ENCODE peak calls at places on chromosomes 12 and 14, in seven cellular contexts. X is left ventricle myocardium inferior; B is CD4-positive, CD25-positive, alpha-beta regulatory T cell; F is H7; Q is endothelial cell of umbilical vein; U is tibial artery; N is neural progenitor cell. D is an unnamed sample.
A peak's percentile ranks its signal among the peaks of the same experiment; 100 is the strongest.

GRCh38 chr12:19574606-19575005 is 135.3 kb downstream of the AEBP2 start:
- DNase-seq in X (no peak), B (no peak), F (peak; percentile 31), Q (peak; percentile 72), U (no peak), N (no peak), D (no peak)

GRCh38 chr12:62832528-62832927 is 102.4 kb downstream of the PPM1H start:
- DNase-seq in X (no peak), B (no peak), F (no peak), Q (no peak), U (no peak), N (no peak), D (no peak)

GRCh38 chr12:19129486-19130223 is at the start of gene PLEKHA5:
- DNase-seq in X (peak; percentile 81), B (peak; percentile 14), F (peak; percentile 97), Q (peak; percentile 31), U (peak; percentile 83), N (peak; percentile 91), D (peak; percentile 88)

GRCh38 chr12:38155020-38155395 is 161.6 kb upstream of the ALG10B start:
- DNase-seq in X (no peak), B (no peak), F (no peak), Q (no peak), U (peak; percentile 53), N (no peak), D (no peak)

GRCh38 chr14:79426103-79426755 is 785.1 kb downstream of the DIO2 start:
- DNase-seq in X (no peak), B (no peak), F (no peak), Q (no peak), U (no peak), N (no peak), D (no peak)

GRCh38 chr14:80678436-80678835 is 263.1 kb downstream of the CEP128 start:
- DNase-seq in X (no peak), B (no peak), F (no peak), Q (no peak), U (no peak), N (peak; percentile 2), D (no peak)

GRCh38 chr12:23950011-23950774 is 723 bp upstream of the SOX5 start:
- DNase-seq in X (no peak), B (no peak), F (peak; percentile 10), Q (peak; percentile 55), U (peak; percentile 59), N (peak; percentile 52), D (peak; percentile 3)

GRCh38 chr12:20627001-20627588 is 68.0 kb upstream of the SLCO1C1 start:
- DNase-seq in X (no peak), B (no peak), F (no peak), Q (no peak), U (no peak), N (no peak), D (peak; percentile 45)

GRCh38 chr12:125185740-125186470 is 120.7 kb downstream of the AACS start:
- DNase-seq in X (peak; percentile 82), B (peak; percentile 63), F (peak; percentile 97), Q (peak; percentile 53), U (peak; percentile 74), N (peak; percentile 97), D (peak; percentile 91)

GRCh38 chr12:3493225-3494049 is 2.4 kb downstream of the PRMT8 start:
- DNase-seq in X (peak; percentile 47), B (no peak), F (peak; percentile 68), Q (no peak), U (no peak), N (peak; percentile 78), D (no peak)

GRCh38 chr14:32542507-32542906 is 213.4 kb downstream of the AKAP6 start:
- DNase-seq in X (no peak), B (no peak), F (no peak), Q (peak; percentile 32), U (no peak), N (no peak), D (no peak)

GRCh38 chr14:45810152-45810872 is 557.3 kb upstream of the MIS18BP1 start:
- DNase-seq in X (no peak), B (no peak), F (peak; percentile 30), Q (no peak), U (no peak), N (peak; percentile 31), D (no peak)

DNA sequence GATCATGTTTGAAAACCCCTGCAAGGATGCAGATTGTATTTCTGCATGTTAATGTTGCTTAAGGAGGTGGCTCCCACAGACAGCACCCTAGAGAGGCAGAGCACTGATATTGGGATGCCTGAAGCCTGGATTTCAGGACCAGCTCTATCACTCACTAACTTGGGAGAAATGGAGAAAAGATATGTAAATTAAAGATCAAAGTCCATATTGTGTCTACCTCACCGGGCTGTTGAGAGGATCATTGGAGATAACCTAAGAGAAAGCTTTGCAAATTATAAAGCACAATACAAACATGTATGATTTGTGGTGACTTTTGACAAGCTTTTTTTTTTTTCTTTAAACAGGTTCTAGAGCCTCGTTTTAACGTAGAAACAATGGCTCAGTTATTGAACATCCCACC is 7.6 kb upstream of the REP15 start:
- DNase-seq in X (no peak), B (no peak), F (no peak), Q (no peak), U (no peak), N (no peak), D (no peak)
- H3K36me3 ChIP-seq in X (peaks cover 97% of the 10 kb centered on the region), B (no peaks in the 10 kb centered on the region), F (no peaks in the 10 kb centered on the region), Q (peaks cover 37% of the 10 kb centered on the region), U (peaks cover 84% of the 10 kb centered on the region), N (no peaks in the 10 kb centered on the region), D (peaks cover 86% of the 10 kb centered on the region)

DNA sequence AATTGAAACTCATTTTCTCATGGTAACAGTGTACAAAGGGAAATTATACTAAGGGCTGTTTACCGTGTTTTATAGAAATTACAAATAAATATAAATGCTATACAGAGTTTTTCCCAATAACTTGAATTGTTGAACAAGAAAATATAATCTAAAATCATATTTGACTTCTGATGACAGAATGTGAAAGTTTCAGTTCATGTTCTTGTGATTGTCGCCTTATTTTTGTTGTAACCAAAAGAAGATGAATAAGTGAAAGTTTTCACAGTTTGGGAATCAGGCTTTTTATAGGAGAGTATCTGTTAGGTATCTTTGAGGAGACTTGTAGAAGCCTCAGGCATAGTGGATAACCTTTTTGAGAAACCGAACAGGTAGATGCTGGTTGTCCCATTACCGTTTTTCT is 28.1 kb downstream of the ANO6 start:
- DNase-seq in X (no peak), B (no peak), F (no peak), Q (no peak), U (no peak), N (no peak), D (no peak)
- H3K4me3 ChIP-seq in X (peak overlapping the region; percentile 32), B (no peak overlapping the region), F (no peak overlapping the region), Q (no peak overlapping the region), U (no peak overlapping the region), N (no peak overlapping the region), D (no peak overlapping the region)

DNA sequence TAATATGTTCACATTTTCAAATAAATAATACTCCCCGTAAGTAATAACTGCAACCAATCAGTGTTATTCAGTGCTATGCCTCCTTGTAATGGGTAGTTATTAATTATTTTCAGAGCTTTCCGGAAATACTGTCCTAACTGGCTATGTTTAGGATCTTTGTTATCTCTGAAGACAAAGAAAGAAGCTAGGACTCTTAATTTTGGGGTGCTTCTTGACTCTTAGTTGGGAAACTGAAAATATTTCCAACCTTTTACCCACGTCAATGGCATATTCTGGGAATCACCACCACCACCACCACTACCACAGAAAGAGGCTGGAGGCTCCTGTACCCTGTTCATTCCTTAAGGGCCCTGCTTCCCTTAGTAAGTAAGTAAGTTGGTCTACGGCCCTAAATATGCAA is 39.1 kb downstream of the RAD52 start:
- DNase-seq in X (no peak), B (no peak), F (no peak), Q (no peak), U (no peak), N (no peak), D (no peak)
- H3K36me3 ChIP-seq in X (peaks cover 81% of the 10 kb centered on the region), B (peaks cover 95% of the 10 kb centered on the region), F (peaks cover 29% of the 10 kb centered on the region), Q (peaks cover 31% of the 10 kb centered on the region), U (peaks cover 92% of the 10 kb centered on the region), N (peaks cover 16% of the 10 kb centered on the region), D (peaks cover 95% of the 10 kb centered on the region)

DNA sequence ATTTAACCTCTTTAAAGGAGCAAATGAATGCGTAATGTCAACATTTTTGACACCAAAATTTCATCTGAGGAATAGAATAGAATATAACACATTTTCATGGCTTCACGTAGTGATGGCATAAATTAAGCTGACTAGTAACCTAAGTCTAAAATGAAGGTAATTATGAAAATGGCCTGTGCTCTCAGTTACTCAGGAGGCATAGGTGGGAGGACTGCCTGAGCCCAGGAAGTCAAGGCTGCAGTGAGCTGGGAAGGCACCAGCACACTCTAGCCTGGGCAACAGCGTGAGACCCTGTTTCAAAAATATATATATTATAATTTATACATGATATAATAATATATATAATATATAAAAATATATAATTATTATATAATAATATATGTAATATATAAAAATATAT is 383.2 kb upstream of the ATP2B1 start:
- DNase-seq in X (no peak), B (peak; percentile 7), F (no peak), Q (no peak), U (no peak), N (no peak), D (no peak)
- H3K4me3 ChIP-seq in X (no peak overlapping the region), B (no peak overlapping the region), F (no peak overlapping the region), Q (no peak overlapping the region), U (no peak overlapping the region), N (no peak overlapping the region), D (no peak overlapping the region)

D was measured in adipocyte.